ENCODE peak calls at places on chromosomes 7 and 10, in eight cellular contexts. A, H, P, X, N, Y, C and Q are unnamed samples.

GRCh38 chr7:152756126-152756525 is 3.4 kb upstream of the ACTR3B start:
- DNase-seq in A (no peak), H (no peak), P (no peak), X (no peak), N (no peak), Y (peak), C (peak), Q (no peak)

GRCh38 chr10:26334932-26335573 is 103.1 kb upstream of the APBB1IP start:
- DNase-seq in A (peak), H (peak), P (peak), X (no peak), N (peak), Y (peak), C (peak), Q (peak)

GRCh38 chr10:115996031-115996430 is 277.0 kb downstream of the GFRA1 start:
- DNase-seq in A (no peak), H (no peak), P (no peak), X (no peak), N (no peak), Y (no peak), C (no peak), Q (no peak)

GRCh38 chr7:75888464-75889222 is 9.8 kb downstream of the RHBDD2 start:
- DNase-seq in A (peak), H (no peak), P (no peak), X (no peak), N (peak), Y (no peak), C (no peak), Q (no peak)

GRCh38 chr7:41656357-41656756 is 46.5 kb downstream of the INHBA start:
- DNase-seq in A (peak), H (no peak), P (no peak), X (no peak), N (no peak), Y (no peak), C (peak), Q (no peak)

GRCh38 chr10:123945506-123945905 is 53.9 kb upstream of the CPXM2 start:
- DNase-seq in A (peak), H (no peak), P (no peak), X (no peak), N (no peak), Y (no peak), C (peak), Q (no peak)

GRCh38 chr10:90051053-90051452 is 349.7 kb downstream of the KIF20B start:
- DNase-seq in A (no peak), H (peak), P (no peak), X (no peak), N (no peak), Y (no peak), C (no peak), Q (no peak)

GRCh38 chr7:147894271-147894670 is 696.3 kb upstream of the C7orf33 start:
- DNase-seq in A (no peak), H (peak), P (no peak), X (no peak), N (no peak), Y (no peak), C (no peak), Q (no peak)

GRCh38 chr10:21166557-21167287 is 269.6 kb upstream of the NEBL start:
- DNase-seq in A (no peak), H (no peak), P (no peak), X (no peak), N (no peak), Y (no peak), C (no peak), Q (peak)

GRCh38 chr10:122669842-122670241 is 29.8 kb downstream of the C10orf120 start:
- DNase-seq in A (no peak), H (no peak), P (no peak), X (no peak), N (no peak), Y (no peak), C (no peak), Q (no peak)

GRCh38 chr7:35185908-35186731 is 67.8 kb downstream of the TBX20 start:
- DNase-seq in A (peak), H (peak), P (no peak), X (no peak), N (peak), Y (peak), C (peak), Q (peak)

GRCh38 chr7:146106319-146106718 is 10.3 kb upstream of the CNTNAP2 start:
- DNase-seq in A (no peak), H (no peak), P (no peak), X (no peak), N (no peak), Y (no peak), C (no peak), Q (no peak)

GRCh38 chr7:139623518-139623917 is 100.0 kb downstream of the CLEC2L start:
- DNase-seq in A (no peak), H (no peak), P (no peak), X (no peak), N (no peak), Y (no peak), C (peak), Q (no peak)

GRCh38 chr7:100111914-100112313 is 7.2 kb downstream of the TAF6 start:
- DNase-seq in A (no peak), H (no peak), P (no peak), X (peak), N (no peak), Y (no peak), C (no peak), Q (no peak)

GRCh38 chr10:51057925-51058324 is 16.4 kb upstream of the PRKG1 start:
- DNase-seq in A (no peak), H (no peak), P (no peak), X (no peak), N (no peak), Y (no peak), C (no peak), Q (no peak)

GRCh38 chr10:8050561-8051108 is 3.9 kb upstream of the GATA3 start:
- DNase-seq in A (peak), H (no peak), P (no peak), X (no peak), N (peak), Y (no peak), C (peak), Q (no peak)